ENCODE peak calls at places on chromosome 17, in four cellular contexts. One of them, this sample, is unnamed.

GRCh38 chr17:76524598-76525512 is 12.7 kb downstream of the CYGB start:
- DNase-seq in bronchial epithelial cell: no peak
- DNase-seq in stimulated activated CD4-positive, alpha-beta T cell treated with anti-CD3 and anti-CD28 coated beads, Interleukin-15, amount 100 ng/mL, for 48 hours: no peak
- DNase-seq in activated gamma-delta T cell treated with anti-CD3 and anti-CD28 coated beads, Interleukin-2, amount 50 U/mL, for 16 hours: no peak
- DNase-seq in this sample: no peak

GRCh38 chr17:74192950-74193781 is 10.3 kb upstream of the RPL38 start:
- DNase-seq in bronchial epithelial cell: peak
- DNase-seq in activated gamma-delta T cell treated with anti-CD3 and anti-CD28 coated beads, Interleukin-2, amount 50 U/mL, for 16 hours: no peak
- DNase-seq in stimulated activated CD4-positive, alpha-beta T cell treated with anti-CD3 and anti-CD28 coated beads, Interleukin-15, amount 100 ng/mL, for 48 hours: no peak
- DNase-seq in this sample: no peak

GRCh38 chr17:7837375-7838290 is 3.6 kb downstream of the KDM6B start:
- DNase-seq in bronchial epithelial cell: peak
- DNase-seq in stimulated activated CD4-positive, alpha-beta T cell treated with anti-CD3 and anti-CD28 coated beads, Interleukin-15, amount 100 ng/mL, for 48 hours: no peak
- DNase-seq in activated gamma-delta T cell treated with anti-CD3 and anti-CD28 coated beads, Interleukin-2, amount 50 U/mL, for 16 hours: no peak
- DNase-seq in this sample: no peak

GRCh38 chr17:82101301-82101715 is 3.3 kb upstream of the FASN start:
- DNase-seq in bronchial epithelial cell: no peak
- DNase-seq in stimulated activated CD4-positive, alpha-beta T cell treated with anti-CD3 and anti-CD28 coated beads, Interleukin-15, amount 100 ng/mL, for 48 hours: no peak
- DNase-seq in activated gamma-delta T cell treated with anti-CD3 and anti-CD28 coated beads, Interleukin-2, amount 50 U/mL, for 16 hours: no peak
- DNase-seq in this sample: no peak

GRCh38 chr17:29929544-29930398 is at the start of gene SSH2:
- DNase-seq in stimulated activated CD4-positive, alpha-beta T cell treated with anti-CD3 and anti-CD28 coated beads, Interleukin-15, amount 100 ng/mL, for 48 hours: peak
- DNase-seq in bronchial epithelial cell: peak
- DNase-seq in activated gamma-delta T cell treated with anti-CD3 and anti-CD28 coated beads, Interleukin-2, amount 50 U/mL, for 16 hours: peak
- DNase-seq in this sample: peak

GRCh38 chr17:40556884-40557414 is 8.3 kb downstream of the CCR7 start:
- DNase-seq in bronchial epithelial cell: no peak
- DNase-seq in stimulated activated CD4-positive, alpha-beta T cell treated with anti-CD3 and anti-CD28 coated beads, Interleukin-15, amount 100 ng/mL, for 48 hours: no peak
- DNase-seq in activated gamma-delta T cell treated with anti-CD3 and anti-CD28 coated beads, Interleukin-2, amount 50 U/mL, for 16 hours: no peak
- DNase-seq in this sample: no peak

GRCh38 chr17:70552230-70552981 is 383.1 kb downstream of the KCNJ2 start:
- DNase-seq in bronchial epithelial cell: peak
- DNase-seq in stimulated activated CD4-positive, alpha-beta T cell treated with anti-CD3 and anti-CD28 coated beads, Interleukin-15, amount 100 ng/mL, for 48 hours: no peak
- DNase-seq in activated gamma-delta T cell treated with anti-CD3 and anti-CD28 coated beads, Interleukin-2, amount 50 U/mL, for 16 hours: no peak
- DNase-seq in this sample: no peak

GRCh38 chr17:74210191-74211140 is 2.9 kb upstream of the TTYH2 start:
- DNase-seq in activated gamma-delta T cell treated with anti-CD3 and anti-CD28 coated beads, Interleukin-2, amount 50 U/mL, for 16 hours: peak
- DNase-seq in bronchial epithelial cell: peak
- DNase-seq in stimulated activated CD4-positive, alpha-beta T cell treated with anti-CD3 and anti-CD28 coated beads, Interleukin-15, amount 100 ng/mL, for 48 hours: peak
- DNase-seq in this sample: peak

GRCh38 chr17:796609-797008 is 14.5 kb downstream of the MRM3 start:
- DNase-seq in bronchial epithelial cell: no peak
- DNase-seq in stimulated activated CD4-positive, alpha-beta T cell treated with anti-CD3 and anti-CD28 coated beads, Interleukin-15, amount 100 ng/mL, for 48 hours: no peak
- DNase-seq in activated gamma-delta T cell treated with anti-CD3 and anti-CD28 coated beads, Interleukin-2, amount 50 U/mL, for 16 hours: no peak
- DNase-seq in this sample: no peak

GRCh38 chr17:67281053-67281452 is 36.1 kb upstream of the HELZ start:
- DNase-seq in bronchial epithelial cell: peak
- DNase-seq in stimulated activated CD4-positive, alpha-beta T cell treated with anti-CD3 and anti-CD28 coated beads, Interleukin-15, amount 100 ng/mL, for 48 hours: no peak
- DNase-seq in activated gamma-delta T cell treated with anti-CD3 and anti-CD28 coated beads, Interleukin-2, amount 50 U/mL, for 16 hours: no peak
- DNase-seq in this sample: no peak

GRCh38 chr17:7589891-7590611 is at the start of gene SOX15:
- DNase-seq in activated gamma-delta T cell treated with anti-CD3 and anti-CD28 coated beads, Interleukin-2, amount 50 U/mL, for 16 hours: no peak
- DNase-seq in stimulated activated CD4-positive, alpha-beta T cell treated with anti-CD3 and anti-CD28 coated beads, Interleukin-15, amount 100 ng/mL, for 48 hours: no peak
- DNase-seq in bronchial epithelial cell: peak
- DNase-seq in this sample: no peak

GRCh38 chr17:64615025-64615677 is 47.0 kb downstream of the SMURF2 start:
- DNase-seq in activated gamma-delta T cell treated with anti-CD3 and anti-CD28 coated beads, Interleukin-2, amount 50 U/mL, for 16 hours: no peak
- DNase-seq in stimulated activated CD4-positive, alpha-beta T cell treated with anti-CD3 and anti-CD28 coated beads, Interleukin-15, amount 100 ng/mL, for 48 hours: no peak
- DNase-seq in bronchial epithelial cell: no peak
- DNase-seq in this sample: no peak

GRCh38 chr17:72970246-72970645 is 122.2 kb downstream of the SLC39A11 start:
- DNase-seq in stimulated activated CD4-positive, alpha-beta T cell treated with anti-CD3 and anti-CD28 coated beads, Interleukin-15, amount 100 ng/mL, for 48 hours: no peak
- DNase-seq in activated gamma-delta T cell treated with anti-CD3 and anti-CD28 coated beads, Interleukin-2, amount 50 U/mL, for 16 hours: no peak
- DNase-seq in bronchial epithelial cell: no peak
- DNase-seq in this sample: no peak

GRCh38 chr17:17884281-17885028 is 47.7 kb upstream of the SREBF1 start:
- DNase-seq in bronchial epithelial cell: no peak
- DNase-seq in activated gamma-delta T cell treated with anti-CD3 and anti-CD28 coated beads, Interleukin-2, amount 50 U/mL, for 16 hours: no peak
- DNase-seq in stimulated activated CD4-positive, alpha-beta T cell treated with anti-CD3 and anti-CD28 coated beads, Interleukin-15, amount 100 ng/mL, for 48 hours: no peak
- DNase-seq in this sample: no peak

GRCh38 chr17:8673621-8674020 is 43.1 kb upstream of the MYH10 start:
- DNase-seq in activated gamma-delta T cell treated with anti-CD3 and anti-CD28 coated beads, Interleukin-2, amount 50 U/mL, for 16 hours: no peak
- DNase-seq in stimulated activated CD4-positive, alpha-beta T cell treated with anti-CD3 and anti-CD28 coated beads, Interleukin-15, amount 100 ng/mL, for 48 hours: no peak
- DNase-seq in bronchial epithelial cell: no peak
- DNase-seq in this sample: no peak

GRCh38 chr17:82376042-82376730 is 4.6 kb downstream of the UTS2R start:
- DNase-seq in bronchial epithelial cell: no peak
- DNase-seq in stimulated activated CD4-positive, alpha-beta T cell treated with anti-CD3 and anti-CD28 coated beads, Interleukin-15, amount 100 ng/mL, for 48 hours: no peak
- DNase-seq in activated gamma-delta T cell treated with anti-CD3 and anti-CD28 coated beads, Interleukin-2, amount 50 U/mL, for 16 hours: no peak
- DNase-seq in this sample: no peak

GRCh38 chr17:78450696-78451344 is 72.4 kb downstream of the PGS1 start:
- DNase-seq in stimulated activated CD4-positive, alpha-beta T cell treated with anti-CD3 and anti-CD28 coated beads, Interleukin-15, amount 100 ng/mL, for 48 hours: no peak
- DNase-seq in bronchial epithelial cell: no peak
- DNase-seq in activated gamma-delta T cell treated with anti-CD3 and anti-CD28 coated beads, Interleukin-2, amount 50 U/mL, for 16 hours: no peak
- DNase-seq in this sample: no peak

GRCh38 chr17:77308768-77309726 is 168.3 kb downstream of the SEC14L1 start:
- DNase-seq in stimulated activated CD4-positive, alpha-beta T cell treated with anti-CD3 and anti-CD28 coated beads, Interleukin-15, amount 100 ng/mL, for 48 hours: no peak
- DNase-seq in bronchial epithelial cell: no peak
- DNase-seq in activated gamma-delta T cell treated with anti-CD3 and anti-CD28 coated beads, Interleukin-2, amount 50 U/mL, for 16 hours: no peak
- DNase-seq in this sample: no peak

GRCh38 chr17:61209099-61209439 is 190.6 kb upstream of the TBX2 start:
- DNase-seq in bronchial epithelial cell: no peak
- DNase-seq in stimulated activated CD4-positive, alpha-beta T cell treated with anti-CD3 and anti-CD28 coated beads, Interleukin-15, amount 100 ng/mL, for 48 hours: no peak
- DNase-seq in activated gamma-delta T cell treated with anti-CD3 and anti-CD28 coated beads, Interleukin-2, amount 50 U/mL, for 16 hours: no peak
- DNase-seq in this sample: no peak

GRCh38 chr17:80663783-80664206 is 119.2 kb downstream of the RPTOR start:
- DNase-seq in activated gamma-delta T cell treated with anti-CD3 and anti-CD28 coated beads, Interleukin-2, amount 50 U/mL, for 16 hours: no peak
- DNase-seq in bronchial epithelial cell: no peak
- DNase-seq in stimulated activated CD4-positive, alpha-beta T cell treated with anti-CD3 and anti-CD28 coated beads, Interleukin-15, amount 100 ng/mL, for 48 hours: peak
- DNase-seq in this sample: no peak

GRCh38 chr17:77741109-77741508 is 217.4 kb upstream of the TNRC6C start:
- DNase-seq in stimulated activated CD4-positive, alpha-beta T cell treated with anti-CD3 and anti-CD28 coated beads, Interleukin-15, amount 100 ng/mL, for 48 hours: no peak
- DNase-seq in bronchial epithelial cell: no peak
- DNase-seq in activated gamma-delta T cell treated with anti-CD3 and anti-CD28 coated beads, Interleukin-2, amount 50 U/mL, for 16 hours: no peak
- DNase-seq in this sample: peak

GRCh38 chr17:37691807-37692206 is 48.6 kb upstream of the DDX52 start:
- DNase-seq in stimulated activated CD4-positive, alpha-beta T cell treated with anti-CD3 and anti-CD28 coated beads, Interleukin-15, amount 100 ng/mL, for 48 hours: no peak
- DNase-seq in activated gamma-delta T cell treated with anti-CD3 and anti-CD28 coated beads, Interleukin-2, amount 50 U/mL, for 16 hours: no peak
- DNase-seq in bronchial epithelial cell: peak
- DNase-seq in this sample: no peak

GRCh38 chr17:82088838-82089722 is 9.0 kb downstream of the FASN start:
- DNase-seq in stimulated activated CD4-positive, alpha-beta T cell treated with anti-CD3 and anti-CD28 coated beads, Interleukin-15, amount 100 ng/mL, for 48 hours: no peak
- DNase-seq in activated gamma-delta T cell treated with anti-CD3 and anti-CD28 coated beads, Interleukin-2, amount 50 U/mL, for 16 hours: no peak
- DNase-seq in bronchial epithelial cell: no peak
- DNase-seq in this sample: no peak

GRCh38 chr17:75124041-75124818 is 7.3 kb downstream of the NT5C start:
- DNase-seq in bronchial epithelial cell: peak
- DNase-seq in stimulated activated CD4-positive, alpha-beta T cell treated with anti-CD3 and anti-CD28 coated beads, Interleukin-15, amount 100 ng/mL, for 48 hours: peak
- DNase-seq in activated gamma-delta T cell treated with anti-CD3 and anti-CD28 coated beads, Interleukin-2, amount 50 U/mL, for 16 hours: no peak
- DNase-seq in this sample: peak

GRCh38 chr17:42519546-42520444 is 16.2 kb upstream of the NAGLU start:
- DNase-seq in stimulated activated CD4-positive, alpha-beta T cell treated with anti-CD3 and anti-CD28 coated beads, Interleukin-15, amount 100 ng/mL, for 48 hours: no peak
- DNase-seq in bronchial epithelial cell: peak
- DNase-seq in activated gamma-delta T cell treated with anti-CD3 and anti-CD28 coated beads, Interleukin-2, amount 50 U/mL, for 16 hours: no peak
- DNase-seq in this sample: no peak

GRCh38 chr17:75364078-75364477 is 41.4 kb downstream of the GRB2 start:
- DNase-seq in bronchial epithelial cell: peak
- DNase-seq in stimulated activated CD4-positive, alpha-beta T cell treated with anti-CD3 and anti-CD28 coated beads, Interleukin-15, amount 100 ng/mL, for 48 hours: no peak
- DNase-seq in activated gamma-delta T cell treated with anti-CD3 and anti-CD28 coated beads, Interleukin-2, amount 50 U/mL, for 16 hours: no peak
- DNase-seq in this sample: no peak

GRCh38 chr17:28720247-28720996 is 637 bp downstream of the RPL23A start:
- DNase-seq in activated gamma-delta T cell treated with anti-CD3 and anti-CD28 coated beads, Interleukin-2, amount 50 U/mL, for 16 hours: no peak
- DNase-seq in bronchial epithelial cell: no peak
- DNase-seq in stimulated activated CD4-positive, alpha-beta T cell treated with anti-CD3 and anti-CD28 coated beads, Interleukin-15, amount 100 ng/mL, for 48 hours: no peak
- DNase-seq in this sample: peak

GRCh38 chr17:29344201-29344856 is 45.8 kb upstream of the TAOK1 start:
- DNase-seq in stimulated activated CD4-positive, alpha-beta T cell treated with anti-CD3 and anti-CD28 coated beads, Interleukin-15, amount 100 ng/mL, for 48 hours: no peak
- DNase-seq in bronchial epithelial cell: no peak
- DNase-seq in activated gamma-delta T cell treated with anti-CD3 and anti-CD28 coated beads, Interleukin-2, amount 50 U/mL, for 16 hours: no peak
- DNase-seq in this sample: no peak

GRCh38 chr17:57946798-57947358 is 8.3 kb downstream of the CUEDC1 start:
- DNase-seq in activated gamma-delta T cell treated with anti-CD3 and anti-CD28 coated beads, Interleukin-2, amount 50 U/mL, for 16 hours: no peak
- DNase-seq in stimulated activated CD4-positive, alpha-beta T cell treated with anti-CD3 and anti-CD28 coated beads, Interleukin-15, amount 100 ng/mL, for 48 hours: no peak
- DNase-seq in bronchial epithelial cell: peak
- DNase-seq in this sample: no peak

This sample was measured in activated T-helper 9 cell treated with anti-CD3 and anti-CD28 coated beads, Interleukin-2, amount 50 U/mL, for 16 hours.